ENCODE peak calls at places on chromosomes 13 and 19, in ten cellular contexts. D is endothelial cell, K is nephron progenitor cell, A is H1, I is upper lobe of right lung, B is mucosa of descending colon, O is stomach, G is left ventricle myocardium inferior, P is heart left ventricle, X is retinal pigment epithelial cell. E is an unnamed sample.

GRCh38 chr13:32443111-32443510 is 15.2 kb upstream of the N4BP2L1 start:
- DNase-seq in D (peak; percentile 27), K (no peak), A (no peak), I (no peak), B (no peak), O (no peak), G (no peak), P (no peak), X (no peak), E (peak; percentile 34)

GRCh38 chr13:45143346-45143751 is 23.0 kb downstream of the GTF2F2 start:
- DNase-seq in D (no peak), K (no peak), A (no peak), I (no peak), B (no peak), O (no peak), G (no peak), P (no peak), X (no peak), E (no peak)

GRCh38 chr13:40503966-40504591 is 162.4 kb downstream of the FOXO1 start:
- DNase-seq in D (no peak), K (no peak), A (no peak), I (no peak), B (no peak), O (no peak), G (no peak), P (no peak), X (no peak), E (no peak)

GRCh38 chr13:79457948-79458347 is 23.0 kb upstream of the NDFIP2 start:
- DNase-seq in D (no peak), K (no peak), A (no peak), I (no peak), B (no peak), O (no peak), G (no peak), P (no peak), X (no peak), E (no peak)

GRCh38 chr19:53600217-53600616 is 31.6 kb upstream of the DPRX start:
- DNase-seq in D (no peak), K (no peak), A (no peak), I (no peak), B (no peak), O (no peak), G (no peak), P (no peak), X (no peak), E (no peak)

GRCh38 chr13:99375806-99376080 is 68.5 kb upstream of the GPR183 start:
- DNase-seq in D (no peak), K (no peak), A (no peak), I (no peak), B (no peak), O (no peak), G (no peak), P (no peak), X (no peak), E (no peak)

GRCh38 chr13:51921790-51922740 is 60.3 kb downstream of the CCDC70 start:
- DNase-seq in D (no peak), K (no peak), A (no peak), I (no peak), B (no peak), O (no peak), G (no peak), P (no peak), X (no peak), E (no peak)

GRCh38 chr19:51750381-51751124 is 1.1 kb downstream of the FPR1 start:
- DNase-seq in D (no peak), K (no peak), A (no peak), I (no peak), B (no peak), O (no peak), G (no peak), P (no peak), X (no peak), E (no peak)

GRCh38 chr19:18388328-18389094 is 2.6 kb downstream of the GDF15 start:
- DNase-seq in D (peak; percentile 93), K (peak; percentile 91), A (no peak), I (peak; percentile 91), B (peak; percentile 95), O (peak; percentile 88), G (peak; percentile 83), P (peak; percentile 85), X (no peak), E (peak; percentile 90)

GRCh38 chr19:6551607-6552450 is 21.0 kb downstream of the TNFSF9 start:
- DNase-seq in D (no peak), K (peak; percentile 56), A (no peak), I (no peak), B (peak; percentile 71), O (no peak), G (no peak), P (no peak), X (no peak), E (peak; percentile 86)

GRCh38 chr19:53657330-53657729 is 25.5 kb downstream of the DPRX start:
- DNase-seq in D (no peak), K (no peak), A (no peak), I (no peak), B (no peak), O (no peak), G (no peak), P (no peak), X (no peak), E (no peak)

GRCh38 chr19:2702170-2703076 is at the start of gene GNG7:
- DNase-seq in D (peak; percentile 99), K (peak; percentile 99), A (no peak), I (peak; percentile 98), B (peak; percentile 96), O (peak; percentile 97), G (peak; percentile 94), P (peak; percentile 93), X (peak; percentile 31), E (peak; percentile 91)
- TF ChIP-seq CTCF in D (no peak), K (no peak), A (no peak), I (no peak), B (no peak), O (no peak), G (no peak), P (no peak), X (no peak), E (no peak)

GRCh38 chr19:11482384-11483050 is 1.7 kb upstream of the ELAVL3 start:
- DNase-seq in D (peak; percentile 78), K (peak; percentile 83), A (peak; percentile 53), I (peak; percentile 91), B (peak; percentile 91), O (peak; percentile 86), G (peak; percentile 84), P (peak; percentile 82), X (peak; percentile 32), E (peak; percentile 95)

GRCh38 chr19:11480927-11481776 is at the start of gene ELAVL3:
- DNase-seq in D (no peak), K (peak; percentile 59), A (no peak), I (no peak), B (no peak), O (no peak), G (no peak), P (no peak), X (no peak), E (no peak)

GRCh38 chr19:11483176-11484111 is 2.6 kb upstream of the ELAVL3 start:
- DNase-seq in D (no peak), K (no peak), A (no peak), I (no peak), B (no peak), O (no peak), G (no peak), P (no peak), X (no peak), E (no peak)

GRCh38 chr19:11480081-11480926 is 542 bp downstream of the ELAVL3 start:
- DNase-seq in D (no peak), K (no peak), A (no peak), I (no peak), B (no peak), O (no peak), G (no peak), P (no peak), X (no peak), E (no peak)

DNA sequence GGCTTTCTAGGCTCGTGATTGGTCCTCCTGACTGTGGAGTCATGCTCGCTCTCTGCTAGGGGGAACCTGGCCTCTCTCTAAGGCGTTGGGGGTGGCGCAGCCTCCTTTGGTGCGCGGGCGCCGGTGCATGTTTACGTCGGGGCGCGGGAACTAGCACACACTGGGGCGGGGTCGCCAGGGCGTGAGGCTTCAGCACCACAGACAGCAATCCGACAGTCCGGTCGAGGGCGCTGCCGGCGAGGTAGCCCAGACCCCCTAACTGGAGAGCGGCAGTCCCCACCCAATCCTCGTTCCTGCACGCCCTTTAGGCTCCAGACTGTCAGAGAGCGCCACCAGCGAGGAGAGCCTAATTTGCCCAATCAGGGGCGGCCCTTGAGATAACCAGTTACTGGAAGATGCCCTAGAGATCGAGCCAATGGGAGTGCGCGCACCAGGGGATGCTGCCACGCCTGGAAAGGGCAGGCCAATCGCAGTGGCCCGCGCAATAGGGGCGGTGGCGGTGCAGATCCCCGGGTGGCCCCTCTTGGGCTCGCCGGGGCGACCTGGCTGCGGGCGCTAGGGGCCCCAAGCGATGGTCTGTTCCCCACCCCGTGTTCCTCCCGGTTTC is 1.0 kb upstream of the ELAVL3 start:
- DNase-seq in D (peak; percentile 49), K (peak; percentile 82), A (peak; percentile 79), I (peak; percentile 80), B (peak; percentile 79), O (peak; percentile 45), G (peak; percentile 67), P (peak; percentile 84), X (peak; percentile 72), E (peak; percentile 87)
- TF ChIP-seq CTCF in D (no peak), K (no peak), A (peak; percentile 7), I (no peak), B (no peak), O (no peak), G (no peak), P (no peak), X (no peak), E (no peak)

DNA sequence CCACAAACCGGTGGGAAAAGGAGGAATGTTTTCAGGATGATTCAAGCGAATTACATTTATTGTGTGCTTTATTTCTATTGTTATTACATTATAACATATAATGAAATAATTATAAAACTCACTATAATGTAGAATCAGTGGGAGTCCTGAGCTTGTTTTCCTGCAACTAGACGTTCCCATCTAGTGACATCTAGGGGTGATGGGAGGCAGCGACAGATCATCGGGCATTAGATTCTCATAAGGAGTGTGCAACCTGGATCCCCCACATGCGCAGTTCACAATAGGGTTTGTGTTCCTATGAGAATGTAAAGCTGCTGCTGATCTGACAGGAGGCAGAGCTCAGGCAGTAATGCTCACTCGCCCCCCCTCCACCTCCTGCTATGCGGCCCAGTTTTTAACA is 54.5 kb downstream of the SPTBN4 start:
- DNase-seq in D (no peak), K (no peak), A (no peak), I (no peak), B (no peak), O (no peak), G (no peak), P (no peak), X (no peak), E (no peak)
- TF ChIP-seq CTCF in D (no peak), K (no peak), A (no peak), I (peak; percentile 28), B (no peak), O (no peak), G (peak; percentile 41), P (peak; percentile 17), X (peak; percentile 32), E (peak; percentile 41)

GRCh38 chr13:46317120-46317519 is 69.9 kb downstream of the RUBCNL start:
- DNase-seq in D (no peak), K (no peak), A (no peak), I (no peak), B (no peak), O (no peak), G (no peak), P (no peak), X (no peak), E (no peak)
- TF ChIP-seq CTCF in D (no peak), K (no peak), A (no peak), I (no peak), B (no peak), O (no peak), G (no peak), P (no peak), X (peak; percentile 11), E (no peak)